ENCODE peak calls at places on chromosome 17, in five cellular contexts. M is cardiac septum, Q is iPS-NIHi11, D is T-helper 1 cell, H is DMS79 treated with DMSO at 0.1 percent for 48 hours. Z is an unnamed sample.

GRCh38 chr17:58005031-58005727 is 1.9 kb downstream of the SRSF1 start:
- DNase-seq in M (no peak), Q (no peak), D (no peak), H (no peak), Z (no peak)

GRCh38 chr17:40538019-40538935 is 27.0 kb downstream of the CCR7 start:
- DNase-seq in M (peak), Q (no peak), D (no peak), H (no peak), Z (no peak)

GRCh38 chr17:43856141-43856540 is 9.2 kb downstream of the CD300LG start:
- DNase-seq in M (no peak), Q (no peak), D (no peak), H (no peak), Z (no peak)

GRCh38 chr17:66813314-66813713 is 21.6 kb upstream of the CACNG5 start:
- DNase-seq in M (no peak), Q (no peak), D (no peak), H (no peak), Z (no peak)

GRCh38 chr17:34487616-34488015 is 91.8 kb upstream of the TMEM132E start:
- DNase-seq in M (no peak), Q (peak), D (no peak), H (no peak), Z (peak)

GRCh38 chr17:8965394-8966168 is at the start of gene PIK3R5:
- DNase-seq in M (peak), Q (peak), D (peak), H (no peak), Z (peak)

GRCh38 chr17:66540131-66540781 is 237.8 kb downstream of the PRKCA start:
- DNase-seq in M (no peak), Q (peak), D (no peak), H (no peak), Z (peak)

GRCh38 chr17:57458718-57459285 is 202.5 kb downstream of the MSI2 start:
- DNase-seq in M (no peak), Q (no peak), D (no peak), H (peak), Z (no peak)

GRCh38 chr17:9557846-9558245 is 17.8 kb downstream of the STX8 start:
- DNase-seq in M (no peak), Q (no peak), D (no peak), H (no peak), Z (no peak)

GRCh38 chr17:7889166-7889584 is 586 bp downstream of the CHD3 start:
- DNase-seq in M (peak), Q (peak), D (peak), H (peak), Z (peak)

GRCh38 chr17:50764860-50765259 is 2.5 kb downstream of the ANKRD40CL start:
- DNase-seq in M (no peak), Q (no peak), D (no peak), H (no peak), Z (peak)

GRCh38 chr17:13310858-13311257 is 290.9 kb downstream of the HS3ST3A1 start:
- DNase-seq in M (no peak), Q (no peak), D (no peak), H (no peak), Z (no peak)

GRCh38 chr17:28963212-28963611 is 11.9 kb upstream of the PHF12 start:
- DNase-seq in M (no peak), Q (no peak), D (no peak), H (no peak), Z (no peak)